ENCODE peak calls at places on chromosomes 13 and 19, in five cellular contexts. D, X, Y, M and C are unnamed samples.

GRCh38 chr13:78700121-78700910 is 41.4 kb upstream of the OBI1 start:
- DNase-seq in M (no peak), Y (no peak), D (no peak), X (no peak), C (no peak)

GRCh38 chr19:12994701-12995595 is at the start of gene NFIX:
- DNase-seq in Y (peak), X (peak), D (no peak), M (no peak), C (no peak)

GRCh38 chr13:78100481-78100880 is 181.8 kb upstream of the EDNRB start:
- DNase-seq in Y (no peak), M (no peak), X (no peak), D (no peak), C (no peak)

GRCh38 chr13:85864963-85865530 is 65.8 kb upstream of the SLITRK6 start:
- DNase-seq in M (no peak), Y (no peak), X (no peak), D (no peak), C (peak)

GRCh38 chr13:40564342-40564997 is 102.0 kb downstream of the FOXO1 start:
- DNase-seq in D (no peak), M (no peak), Y (no peak), X (no peak), C (no peak)

GRCh38 chr19:16066611-16067104 is 9.6 kb upstream of the TPM4 start:
- DNase-seq in Y (peak), D (no peak), M (no peak), X (peak), C (peak)

GRCh38 chr13:31862828-31863227 is 123.5 kb downstream of the RXFP2 start:
- DNase-seq in Y (no peak), M (no peak), D (no peak), X (no peak), C (no peak)

GRCh38 chr13:20489185-20489820 is 36.4 kb downstream of the CRYL1 start:
- DNase-seq in Y (no peak), M (no peak), X (no peak), D (no peak), C (no peak)

GRCh38 chr13:37295573-37295972 is 190.1 kb upstream of the CSNK1A1L start:
- DNase-seq in X (no peak), Y (no peak), D (no peak), M (no peak), C (no peak)

GRCh38 chr19:13122980-13123957 is 5.2 kb downstream of the NACC1 start:
- DNase-seq in Y (no peak), X (no peak), M (peak), D (no peak), C (no peak)

GRCh38 chr19:49145485-49146407 is 9.4 kb downstream of the HRC start:
- DNase-seq in Y (peak), D (peak), M (peak), X (peak), C (peak)

GRCh38 chr19:52946322-52947310 is 16.1 kb downstream of the ZNF816 start:
- DNase-seq in Y (no peak), M (no peak), X (peak), D (no peak), C (no peak)

GRCh38 chr19:23547156-23547555 is 139.9 kb downstream of the ZNF675 start:
- DNase-seq in D (no peak), X (no peak), Y (no peak), M (no peak), C (no peak)

GRCh38 chr19:13817018-13817614 is 21.9 kb downstream of the ZSWIM4 start:
- DNase-seq in M (no peak), X (no peak), D (no peak), Y (no peak), C (no peak)

GRCh38 chr19:46514589-46515289 is 19.1 kb upstream of the PNMA8B start:
- DNase-seq in X (no peak), D (no peak), M (no peak), Y (no peak), C (no peak)

GRCh38 chr13:111957913-111958450 is 109.0 kb upstream of the SOX1 start:
- DNase-seq in M (no peak), Y (no peak), D (no peak), X (no peak), C (no peak)